ENCODE peak calls at places on chromosome 19, in five cellular contexts. One of them, this sample, is unnamed.

GRCh38 chr19:58499021-58499927 is 12.5 kb downstream of the SLC27A5 start:
- DNase-seq in T follicular helper cell: peak; percentile 87
- DNase-seq in stimulated activated CD4-positive, alpha-beta T cell treated with anti-CD3 and anti-CD28 coated beads, TNF-alpha, amount 100 ng/mL, for 24 hours: peak; percentile 97
- DNase-seq in iris pigment epithelial cell: peak; percentile 99
- DNase-seq in activated T-cell treated with anti-CD3 and anti-CD28 coated beads for 1 hour: peak; percentile 94
- DNase-seq in this sample: peak; percentile 99

GRCh38 chr19:2488942-2489731 is 13.2 kb downstream of the GADD45B start:
- DNase-seq in T follicular helper cell: no peak
- DNase-seq in stimulated activated CD4-positive, alpha-beta T cell treated with anti-CD3 and anti-CD28 coated beads, TNF-alpha, amount 100 ng/mL, for 24 hours: no peak
- DNase-seq in iris pigment epithelial cell: peak; percentile 49
- DNase-seq in activated T-cell treated with anti-CD3 and anti-CD28 coated beads for 1 hour: no peak
- DNase-seq in this sample: peak; percentile 82

GRCh38 chr19:19334063-19334988 is 13.7 kb downstream of the MAU2 start:
- DNase-seq in T follicular helper cell: no peak
- DNase-seq in stimulated activated CD4-positive, alpha-beta T cell treated with anti-CD3 and anti-CD28 coated beads, TNF-alpha, amount 100 ng/mL, for 24 hours: no peak
- DNase-seq in iris pigment epithelial cell: no peak
- DNase-seq in activated T-cell treated with anti-CD3 and anti-CD28 coated beads for 1 hour: no peak
- DNase-seq in this sample: no peak

GRCh38 chr19:6773323-6773931 is 919 bp downstream of the VAV1 start:
- DNase-seq in T follicular helper cell: no peak
- DNase-seq in stimulated activated CD4-positive, alpha-beta T cell treated with anti-CD3 and anti-CD28 coated beads, TNF-alpha, amount 100 ng/mL, for 24 hours: peak; percentile 11
- DNase-seq in iris pigment epithelial cell: no peak
- DNase-seq in activated T-cell treated with anti-CD3 and anti-CD28 coated beads for 1 hour: peak; percentile 37
- DNase-seq in this sample: peak; percentile 86

GRCh38 chr19:42120276-42121010 is 11.8 kb downstream of the POU2F2 start:
- DNase-seq in T follicular helper cell: no peak
- DNase-seq in stimulated activated CD4-positive, alpha-beta T cell treated with anti-CD3 and anti-CD28 coated beads, TNF-alpha, amount 100 ng/mL, for 24 hours: no peak
- DNase-seq in iris pigment epithelial cell: no peak
- DNase-seq in activated T-cell treated with anti-CD3 and anti-CD28 coated beads for 1 hour: no peak
- DNase-seq in this sample: no peak

GRCh38 chr19:3695124-3695733 is 5.0 kb downstream of the PIP5K1C start:
- DNase-seq in T follicular helper cell: no peak
- DNase-seq in stimulated activated CD4-positive, alpha-beta T cell treated with anti-CD3 and anti-CD28 coated beads, TNF-alpha, amount 100 ng/mL, for 24 hours: no peak
- DNase-seq in iris pigment epithelial cell: no peak
- DNase-seq in activated T-cell treated with anti-CD3 and anti-CD28 coated beads for 1 hour: no peak
- DNase-seq in this sample: no peak

GRCh38 chr19:29040291-29040690 is 172.7 kb downstream of the UQCRFS1 start:
- DNase-seq in T follicular helper cell: no peak
- DNase-seq in stimulated activated CD4-positive, alpha-beta T cell treated with anti-CD3 and anti-CD28 coated beads, TNF-alpha, amount 100 ng/mL, for 24 hours: no peak
- DNase-seq in iris pigment epithelial cell: no peak
- DNase-seq in activated T-cell treated with anti-CD3 and anti-CD28 coated beads for 1 hour: no peak
- DNase-seq in this sample: no peak

GRCh38 chr19:15379996-15380647 is 535 bp upstream of the AKAP8 start:
- DNase-seq in T follicular helper cell: no peak
- DNase-seq in stimulated activated CD4-positive, alpha-beta T cell treated with anti-CD3 and anti-CD28 coated beads, TNF-alpha, amount 100 ng/mL, for 24 hours: no peak
- DNase-seq in iris pigment epithelial cell: peak; percentile 41
- DNase-seq in activated T-cell treated with anti-CD3 and anti-CD28 coated beads for 1 hour: no peak
- DNase-seq in this sample: no peak

GRCh38 chr19:27793128-27793643 is 1419.8 kb downstream of the UQCRFS1 start:
- DNase-seq in T follicular helper cell: peak; percentile 44
- DNase-seq in stimulated activated CD4-positive, alpha-beta T cell treated with anti-CD3 and anti-CD28 coated beads, TNF-alpha, amount 100 ng/mL, for 24 hours: peak; percentile 54
- DNase-seq in iris pigment epithelial cell: peak; percentile 78
- DNase-seq in activated T-cell treated with anti-CD3 and anti-CD28 coated beads for 1 hour: peak; percentile 40
- DNase-seq in this sample: peak; percentile 85

GRCh38 chr19:41001243-41001971 is 10.3 kb downstream of the CYP2B6 start:
- DNase-seq in T follicular helper cell: no peak
- DNase-seq in stimulated activated CD4-positive, alpha-beta T cell treated with anti-CD3 and anti-CD28 coated beads, TNF-alpha, amount 100 ng/mL, for 24 hours: no peak
- DNase-seq in iris pigment epithelial cell: no peak
- DNase-seq in activated T-cell treated with anti-CD3 and anti-CD28 coated beads for 1 hour: no peak
- DNase-seq in this sample: no peak

GRCh38 chr19:6047256-6047655 is 63.0 kb downstream of the RFX2 start:
- DNase-seq in T follicular helper cell: no peak
- DNase-seq in stimulated activated CD4-positive, alpha-beta T cell treated with anti-CD3 and anti-CD28 coated beads, TNF-alpha, amount 100 ng/mL, for 24 hours: no peak
- DNase-seq in iris pigment epithelial cell: no peak
- DNase-seq in activated T-cell treated with anti-CD3 and anti-CD28 coated beads for 1 hour: no peak
- DNase-seq in this sample: no peak

GRCh38 chr19:40116075-40116474 is 25.3 kb upstream of the ZNF780A start:
- DNase-seq in T follicular helper cell: no peak
- DNase-seq in stimulated activated CD4-positive, alpha-beta T cell treated with anti-CD3 and anti-CD28 coated beads, TNF-alpha, amount 100 ng/mL, for 24 hours: no peak
- DNase-seq in iris pigment epithelial cell: no peak
- DNase-seq in activated T-cell treated with anti-CD3 and anti-CD28 coated beads for 1 hour: no peak
- DNase-seq in this sample: no peak

GRCh38 chr19:6210721-6211600 is 68.8 kb downstream of the MLLT1 start:
- DNase-seq in T follicular helper cell: no peak
- DNase-seq in stimulated activated CD4-positive, alpha-beta T cell treated with anti-CD3 and anti-CD28 coated beads, TNF-alpha, amount 100 ng/mL, for 24 hours: no peak
- DNase-seq in iris pigment epithelial cell: no peak
- DNase-seq in activated T-cell treated with anti-CD3 and anti-CD28 coated beads for 1 hour: no peak
- DNase-seq in this sample: peak; percentile 37

GRCh38 chr19:16594681-16595091 is 22.5 kb upstream of the SLC35E1 start:
- DNase-seq in T follicular helper cell: peak; percentile 25
- DNase-seq in stimulated activated CD4-positive, alpha-beta T cell treated with anti-CD3 and anti-CD28 coated beads, TNF-alpha, amount 100 ng/mL, for 24 hours: no peak
- DNase-seq in iris pigment epithelial cell: no peak
- DNase-seq in activated T-cell treated with anti-CD3 and anti-CD28 coated beads for 1 hour: no peak
- DNase-seq in this sample: peak; percentile 31

GRCh38 chr19:41023193-41023592 is 32.1 kb downstream of the CYP2B6 start:
- DNase-seq in T follicular helper cell: no peak
- DNase-seq in stimulated activated CD4-positive, alpha-beta T cell treated with anti-CD3 and anti-CD28 coated beads, TNF-alpha, amount 100 ng/mL, for 24 hours: no peak
- DNase-seq in iris pigment epithelial cell: no peak
- DNase-seq in activated T-cell treated with anti-CD3 and anti-CD28 coated beads for 1 hour: no peak
- DNase-seq in this sample: no peak

GRCh38 chr19:45881909-45882528 is 3.9 kb downstream of the IRF2BP1 start:
- DNase-seq in T follicular helper cell: no peak
- DNase-seq in stimulated activated CD4-positive, alpha-beta T cell treated with anti-CD3 and anti-CD28 coated beads, TNF-alpha, amount 100 ng/mL, for 24 hours: no peak
- DNase-seq in iris pigment epithelial cell: no peak
- DNase-seq in activated T-cell treated with anti-CD3 and anti-CD28 coated beads for 1 hour: no peak
- DNase-seq in this sample: no peak

GRCh38 chr19:29887498-29887897 is 54.5 kb upstream of the URI1 start:
- DNase-seq in T follicular helper cell: no peak
- DNase-seq in stimulated activated CD4-positive, alpha-beta T cell treated with anti-CD3 and anti-CD28 coated beads, TNF-alpha, amount 100 ng/mL, for 24 hours: no peak
- DNase-seq in iris pigment epithelial cell: no peak
- DNase-seq in activated T-cell treated with anti-CD3 and anti-CD28 coated beads for 1 hour: no peak
- DNase-seq in this sample: no peak

GRCh38 chr19:8336072-8336569 is 6.9 kb downstream of the KANK3 start:
- DNase-seq in T follicular helper cell: no peak
- DNase-seq in stimulated activated CD4-positive, alpha-beta T cell treated with anti-CD3 and anti-CD28 coated beads, TNF-alpha, amount 100 ng/mL, for 24 hours: no peak
- DNase-seq in iris pigment epithelial cell: no peak
- DNase-seq in activated T-cell treated with anti-CD3 and anti-CD28 coated beads for 1 hour: no peak
- DNase-seq in this sample: no peak

GRCh38 chr19:6118043-6118442 is 7.7 kb upstream of the RFX2 start:
- DNase-seq in T follicular helper cell: no peak
- DNase-seq in stimulated activated CD4-positive, alpha-beta T cell treated with anti-CD3 and anti-CD28 coated beads, TNF-alpha, amount 100 ng/mL, for 24 hours: no peak
- DNase-seq in iris pigment epithelial cell: no peak
- DNase-seq in activated T-cell treated with anti-CD3 and anti-CD28 coated beads for 1 hour: no peak
- DNase-seq in this sample: no peak

GRCh38 chr19:15297416-15298224 is 34.7 kb downstream of the BRD4 start:
- DNase-seq in T follicular helper cell: peak; percentile 15
- DNase-seq in stimulated activated CD4-positive, alpha-beta T cell treated with anti-CD3 and anti-CD28 coated beads, TNF-alpha, amount 100 ng/mL, for 24 hours: no peak
- DNase-seq in iris pigment epithelial cell: peak; percentile 80
- DNase-seq in activated T-cell treated with anti-CD3 and anti-CD28 coated beads for 1 hour: no peak
- DNase-seq in this sample: no peak

GRCh38 chr19:49217382-49217781 is 59.8 kb downstream of the TRPM4 start:
- DNase-seq in T follicular helper cell: no peak
- DNase-seq in stimulated activated CD4-positive, alpha-beta T cell treated with anti-CD3 and anti-CD28 coated beads, TNF-alpha, amount 100 ng/mL, for 24 hours: no peak
- DNase-seq in iris pigment epithelial cell: no peak
- DNase-seq in activated T-cell treated with anti-CD3 and anti-CD28 coated beads for 1 hour: no peak
- DNase-seq in this sample: peak; percentile 71

GRCh38 chr19:31110331-31110730 is 238.9 kb downstream of the TSHZ3 start:
- DNase-seq in T follicular helper cell: peak; percentile 0
- DNase-seq in stimulated activated CD4-positive, alpha-beta T cell treated with anti-CD3 and anti-CD28 coated beads, TNF-alpha, amount 100 ng/mL, for 24 hours: no peak
- DNase-seq in iris pigment epithelial cell: peak; percentile 31
- DNase-seq in activated T-cell treated with anti-CD3 and anti-CD28 coated beads for 1 hour: no peak
- DNase-seq in this sample: no peak

GRCh38 chr19:4414144-4414799 is 11.8 kb downstream of the CHAF1A start:
- DNase-seq in T follicular helper cell: no peak
- DNase-seq in stimulated activated CD4-positive, alpha-beta T cell treated with anti-CD3 and anti-CD28 coated beads, TNF-alpha, amount 100 ng/mL, for 24 hours: no peak
- DNase-seq in iris pigment epithelial cell: peak; percentile 70
- DNase-seq in activated T-cell treated with anti-CD3 and anti-CD28 coated beads for 1 hour: no peak
- DNase-seq in this sample: no peak

GRCh38 chr19:47806435-47806834 is 2.1 kb upstream of the TPRX1 start:
- DNase-seq in T follicular helper cell: no peak
- DNase-seq in stimulated activated CD4-positive, alpha-beta T cell treated with anti-CD3 and anti-CD28 coated beads, TNF-alpha, amount 100 ng/mL, for 24 hours: no peak
- DNase-seq in iris pigment epithelial cell: no peak
- DNase-seq in activated T-cell treated with anti-CD3 and anti-CD28 coated beads for 1 hour: no peak
- DNase-seq in this sample: no peak

GRCh38 chr19:57231686-57232085 is 863 bp downstream of the AURKC start:
- DNase-seq in T follicular helper cell: no peak
- DNase-seq in stimulated activated CD4-positive, alpha-beta T cell treated with anti-CD3 and anti-CD28 coated beads, TNF-alpha, amount 100 ng/mL, for 24 hours: no peak
- DNase-seq in iris pigment epithelial cell: no peak
- DNase-seq in activated T-cell treated with anti-CD3 and anti-CD28 coated beads for 1 hour: no peak
- DNase-seq in this sample: no peak

GRCh38 chr19:16296713-16297112 is 27.9 kb upstream of the KLF2 start:
- DNase-seq in T follicular helper cell: no peak
- DNase-seq in stimulated activated CD4-positive, alpha-beta T cell treated with anti-CD3 and anti-CD28 coated beads, TNF-alpha, amount 100 ng/mL, for 24 hours: no peak
- DNase-seq in iris pigment epithelial cell: no peak
- DNase-seq in activated T-cell treated with anti-CD3 and anti-CD28 coated beads for 1 hour: no peak
- DNase-seq in this sample: no peak

GRCh38 chr19:34508540-34508939 is 27.0 kb downstream of the WTIP start:
- DNase-seq in T follicular helper cell: no peak
- DNase-seq in stimulated activated CD4-positive, alpha-beta T cell treated with anti-CD3 and anti-CD28 coated beads, TNF-alpha, amount 100 ng/mL, for 24 hours: no peak
- DNase-seq in iris pigment epithelial cell: no peak
- DNase-seq in activated T-cell treated with anti-CD3 and anti-CD28 coated beads for 1 hour: no peak
- DNase-seq in this sample: no peak

GRCh38 chr19:8611890-8612806 is 1.6 kb upstream of the ADAMTS10 start:
- DNase-seq in T follicular helper cell: no peak
- DNase-seq in stimulated activated CD4-positive, alpha-beta T cell treated with anti-CD3 and anti-CD28 coated beads, TNF-alpha, amount 100 ng/mL, for 24 hours: no peak
- DNase-seq in iris pigment epithelial cell: peak; percentile 84
- DNase-seq in activated T-cell treated with anti-CD3 and anti-CD28 coated beads for 1 hour: no peak
- DNase-seq in this sample: peak; percentile 84

GRCh38 chr19:13899912-13900584 is 5.9 kb downstream of the BRME1 start:
- DNase-seq in T follicular helper cell: no peak
- DNase-seq in stimulated activated CD4-positive, alpha-beta T cell treated with anti-CD3 and anti-CD28 coated beads, TNF-alpha, amount 100 ng/mL, for 24 hours: no peak
- DNase-seq in iris pigment epithelial cell: peak; percentile 20
- DNase-seq in activated T-cell treated with anti-CD3 and anti-CD28 coated beads for 1 hour: no peak
- DNase-seq in this sample: no peak

GRCh38 chr19:6740589-6741348 is 1.3 kb downstream of the TRIP10 start:
- DNase-seq in T follicular helper cell: no peak
- DNase-seq in stimulated activated CD4-positive, alpha-beta T cell treated with anti-CD3 and anti-CD28 coated beads, TNF-alpha, amount 100 ng/mL, for 24 hours: no peak
- DNase-seq in iris pigment epithelial cell: peak; percentile 33
- DNase-seq in activated T-cell treated with anti-CD3 and anti-CD28 coated beads for 1 hour: no peak
- DNase-seq in this sample: peak; percentile 79

GRCh38 chr19:47377208-47377701 is 28.1 kb downstream of the DHX34 start:
- DNase-seq in T follicular helper cell: no peak
- DNase-seq in stimulated activated CD4-positive, alpha-beta T cell treated with anti-CD3 and anti-CD28 coated beads, TNF-alpha, amount 100 ng/mL, for 24 hours: no peak
- DNase-seq in iris pigment epithelial cell: no peak
- DNase-seq in activated T-cell treated with anti-CD3 and anti-CD28 coated beads for 1 hour: no peak
- DNase-seq in this sample: peak; percentile 80

GRCh38 chr19:17454579-17454978 is 6.1 kb upstream of the TMEM221 start:
- DNase-seq in T follicular helper cell: no peak
- DNase-seq in stimulated activated CD4-positive, alpha-beta T cell treated with anti-CD3 and anti-CD28 coated beads, TNF-alpha, amount 100 ng/mL, for 24 hours: no peak
- DNase-seq in iris pigment epithelial cell: no peak
- DNase-seq in activated T-cell treated with anti-CD3 and anti-CD28 coated beads for 1 hour: no peak
- DNase-seq in this sample: no peak

GRCh38 chr19:2613507-2614295 is 88.8 kb downstream of the GNG7 start:
- DNase-seq in T follicular helper cell: peak; percentile 41
- DNase-seq in stimulated activated CD4-positive, alpha-beta T cell treated with anti-CD3 and anti-CD28 coated beads, TNF-alpha, amount 100 ng/mL, for 24 hours: no peak
- DNase-seq in iris pigment epithelial cell: no peak
- DNase-seq in activated T-cell treated with anti-CD3 and anti-CD28 coated beads for 1 hour: peak; percentile 54
- DNase-seq in this sample: peak; percentile 81

GRCh38 chr19:6440905-6441304 is 7.3 kb upstream of the SLC25A41 start:
- DNase-seq in T follicular helper cell: no peak
- DNase-seq in stimulated activated CD4-positive, alpha-beta T cell treated with anti-CD3 and anti-CD28 coated beads, TNF-alpha, amount 100 ng/mL, for 24 hours: no peak
- DNase-seq in iris pigment epithelial cell: no peak
- DNase-seq in activated T-cell treated with anti-CD3 and anti-CD28 coated beads for 1 hour: no peak
- DNase-seq in this sample: no peak

This sample was measured in Right ventricle myocardium inferior.